ENCODE peak calls at places on chromosome 9, in four cellular contexts. Q is CD8-positive, alpha-beta T cell; X is endodermal cell; C is neural progenitor cell. V is an unnamed sample.

GRCh38 chr9:136508729-136509500 is 26.1 kb upstream of the SEC16A start:
- DNase-seq in X (no peak), Q (no peak), C (no peak), V (no peak)

GRCh38 chr9:133099726-133100517 is 21.1 kb downstream of the RALGDS start:
- DNase-seq in C (no peak), Q (no peak), X (no peak), V (peak)

GRCh38 chr9:133883356-133883755 is 108.8 kb downstream of the VAV2 start:
- DNase-seq in X (no peak), Q (no peak), C (no peak), V (no peak)

GRCh38 chr9:137834846-137835546 is 42.6 kb upstream of the CACNA1B start:
- DNase-seq in X (no peak), Q (no peak), C (no peak), V (no peak)

GRCh38 chr9:117344892-117345660 is 69.8 kb downstream of the ASTN2 start:
- DNase-seq in X (no peak), Q (no peak), C (peak), V (no peak)

GRCh38 chr9:135502168-135502872 is 1.8 kb downstream of the MRPS2 start:
- DNase-seq in C (no peak), Q (no peak), X (no peak), V (peak)

GRCh38 chr9:77464591-77465125 is 183.5 kb downstream of the GNA14 start:
- DNase-seq in C (no peak), X (no peak), Q (no peak), V (no peak)

GRCh38 chr9:121201045-121201737 is 478 bp downstream of the RAB14 start:
- DNase-seq in C (peak), Q (peak), X (peak), V (peak)

GRCh38 chr9:38074441-38074943 is 5.5 kb upstream of the SHB start:
- DNase-seq in X (peak), C (no peak), Q (no peak), V (no peak)

GRCh38 chr9:136484153-136485048 is 1.6 kb upstream of the SEC16A start:
- DNase-seq in C (peak), X (no peak), Q (peak), V (peak)

GRCh38 chr9:89218040-89218928 is 39.7 kb upstream of the SHC3 start:
- DNase-seq in C (peak), Q (no peak), X (no peak), V (no peak)

GRCh38 chr9:1083325-1083913 is 33.3 kb downstream of the DMRT2 start:
- DNase-seq in Q (no peak), X (peak), C (no peak), V (no peak)
- H3K4me3 ChIP-seq in Q (no peak), X (peak), C (no peak), V (no peak)

GRCh38 chr9:34098307-34098706 is 28.2 kb downstream of the DCAF12 start:
- DNase-seq in X (no peak), Q (no peak), C (no peak), V (no peak)
- H3K4me3 ChIP-seq in X (no peak), Q (no peak), C (no peak), V (no peak)

GRCh38 chr9:3299872-3300271 is 225.9 kb downstream of the RFX3 start:
- DNase-seq in C (no peak), X (no peak), Q (no peak), V (no peak)
- H3K4me3 ChIP-seq in C (no peak), X (no peak), Q (no peak), V (no peak)

GRCh38 chr9:98094851-98095250 is 24.2 kb downstream of the TRIM14 start:
- DNase-seq in C (no peak), Q (no peak), X (no peak), V (no peak)

GRCh38 chr9:98091735-98092632 is 27.0 kb downstream of the TRIM14 start:
- DNase-seq in X (peak), Q (no peak), C (peak), V (peak)

GRCh38 chr9:98094316-98094715 is 24.7 kb downstream of the TRIM14 start:
- DNase-seq in C (no peak), X (peak), Q (no peak), V (peak)

GRCh38 chr9:98095401-98095800 is 23.6 kb downstream of the TRIM14 start:
- DNase-seq in C (no peak), X (peak), Q (no peak), V (no peak)

DNA sequence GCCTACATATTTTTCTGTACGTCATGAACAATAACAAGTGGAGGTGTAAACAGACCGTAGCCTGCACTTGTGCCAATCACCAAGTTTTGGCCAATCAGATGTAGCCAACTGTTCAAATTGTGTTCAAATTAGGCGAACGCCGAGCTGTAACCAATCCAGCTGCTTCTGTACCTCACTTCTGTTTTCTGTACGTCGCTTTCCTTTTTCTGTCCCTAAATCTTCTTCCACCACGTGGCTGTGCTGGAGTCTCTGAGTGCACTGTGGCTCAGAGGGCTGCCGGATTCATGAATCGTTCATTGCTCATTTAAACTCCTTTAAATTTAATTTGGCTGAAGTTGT is 26.4 kb downstream of the TRIM14 start:
- DNase-seq in C (no peak), Q (no peak), X (no peak), V (peak)
- H3K4me3 ChIP-seq in C (no peak), Q (no peak), X (no peak), V (no peak)

DNA sequence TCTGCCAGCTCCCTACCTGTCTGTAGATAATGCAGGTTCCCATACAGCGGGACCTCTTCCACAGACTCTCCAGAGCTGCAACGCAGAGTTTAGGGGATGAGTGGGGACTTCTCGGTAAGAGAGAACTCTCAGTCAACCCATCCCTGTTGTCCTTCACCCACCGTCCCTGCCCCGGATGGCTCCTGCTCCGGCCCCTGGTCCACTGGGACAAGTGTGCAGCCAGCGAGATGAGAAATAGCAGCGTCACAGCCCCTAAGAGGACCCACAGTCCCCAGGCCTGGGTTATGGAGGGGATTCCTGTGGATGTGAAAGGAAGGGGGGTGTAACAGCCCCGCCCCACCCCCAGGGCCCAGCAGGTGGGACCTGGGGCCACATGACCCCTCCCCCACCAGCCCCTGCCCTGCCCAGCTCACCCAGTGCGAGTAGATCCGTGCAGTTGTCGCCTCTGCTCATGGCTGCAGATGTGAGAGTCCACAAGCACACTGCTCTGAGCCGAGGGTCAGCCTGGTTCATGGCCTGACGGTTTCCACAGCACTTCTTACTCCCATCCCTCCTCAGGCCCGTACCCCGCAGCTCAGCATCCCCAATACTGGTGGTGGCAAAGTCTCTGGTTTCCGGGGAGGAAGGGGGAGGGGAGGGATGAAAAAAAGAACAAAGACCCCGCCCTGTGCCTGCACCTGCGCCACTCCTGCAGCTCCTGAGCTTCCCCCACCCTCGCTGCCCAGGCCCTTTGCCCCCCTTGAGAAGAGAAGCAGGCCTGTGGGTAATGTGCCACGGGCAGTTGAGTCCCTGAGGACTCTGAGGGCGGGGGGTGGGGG is at the start of gene SIT1:
- DNase-seq in X (peak), Q (no peak), C (no peak), V (peak)
- H3K4me3 ChIP-seq in X (no peak), Q (peak), C (no peak), V (peak)

V was measured in Peyer's patch.